ENCODE peak calls at places on chromosomes 3 and 15, in eight cellular contexts. T, Z, H, A, Y, X, N and L are unnamed samples.

GRCh38 chr3:143644370-143645089 is 203.7 kb downstream of the SLC9A9 start:
- DNase-seq in T (peak; percentile 47), H (peak; percentile 76), N (no peak), Y (peak; percentile 7), X (peak; percentile 72), A (peak; percentile 24), Z (peak; percentile 94), L (peak; percentile 73)

GRCh38 chr15:89462198-89462912 is 34.0 kb downstream of the RHCG start:
- DNase-seq in H (no peak), T (no peak), A (no peak), Z (no peak), X (peak; percentile 65), Y (no peak), N (peak; percentile 24), L (no peak)

GRCh38 chr3:24229468-24230263 is 265.0 kb downstream of the THRB start:
- DNase-seq in N (no peak), T (no peak), A (no peak), H (no peak), Z (no peak), X (no peak), Y (no peak), L (no peak)

GRCh38 chr3:56885879-56886647 is 84.3 kb upstream of the ARHGEF3 start:
- DNase-seq in X (no peak), A (no peak), N (no peak), H (no peak), T (no peak), Z (no peak), Y (no peak), L (no peak)

GRCh38 chr3:38136272-38136806 is 588 bp downstream of the ACAA1 start:
- DNase-seq in X (no peak), Y (no peak), Z (peak; percentile 62), T (no peak), N (peak; percentile 80), A (no peak), H (no peak), L (peak; percentile 50)

GRCh38 chr15:33200444-33200843 is 5.9 kb upstream of the FMN1 start:
- DNase-seq in X (no peak), Y (no peak), N (no peak), A (no peak), H (no peak), T (no peak), Z (no peak), L (no peak)

GRCh38 chr3:123157598-123158287 is 44.0 kb upstream of the SEC22A start:
- DNase-seq in N (no peak), Z (no peak), H (no peak), X (no peak), T (no peak), A (no peak), Y (no peak), L (no peak)

GRCh38 chr15:90883971-90884718 is at the start of gene FES:
- DNase-seq in Z (peak; percentile 40), N (peak; percentile 94), Y (no peak), A (peak; percentile 81), X (no peak), H (no peak), T (peak; percentile 37), L (peak; percentile 88)

GRCh38 chr3:48367201-48367600 is 4.8 kb upstream of the FBXW12 start:
- DNase-seq in T (no peak), A (no peak), H (no peak), N (no peak), X (no peak), Y (no peak), Z (no peak), L (no peak)

GRCh38 chr3:46461971-46462910 is 2.5 kb downstream of the LTF start:
- DNase-seq in X (no peak), Z (peak; percentile 16), Y (no peak), N (no peak), A (no peak), H (no peak), T (no peak), L (no peak)